ENCODE peak calls at places on chromosomes 5 and 9, in ten cellular contexts. F is PC-9; O is cardiac muscle cell; X is GM23338; R is CD4-positive, CD25-positive, alpha-beta regulatory T cell; I is heart right ventricle; M is psoas muscle; K is A673; Y is transverse colon; N is prostate gland. Q is an unnamed sample.

GRCh38 chr5:97842687-97843086 is 659.6 kb upstream of the RIOK2 start:
- DNase-seq in F (no peak), O (no peak), X (no peak), R (no peak), I (no peak), M (no peak), K (no peak), Y (no peak), N (no peak), Q (no peak)

GRCh38 chr5:55885359-55885758 is 34.2 kb downstream of the IL31RA start:
- DNase-seq in F (no peak), O (no peak), X (no peak), R (no peak), I (no peak), M (no peak), K (no peak), Y (no peak), N (no peak), Q (no peak)

GRCh38 chr5:76379316-76379715 is 23.8 kb upstream of the IQGAP2 start:
- DNase-seq in F (no peak), O (no peak), X (no peak), R (no peak), I (no peak), M (no peak), K (no peak), Y (no peak), N (no peak), Q (no peak)

GRCh38 chr5:69477170-69477569 is 15.4 kb upstream of the OCLN start:
- DNase-seq in F (no peak), O (no peak), X (no peak), R (no peak), I (no peak), M (no peak), K (no peak), Y (no peak), N (no peak), Q (no peak)

GRCh38 chr5:122089096-122089495 is 11.0 kb upstream of the LOX start:
- DNase-seq in F (no peak), O (no peak), X (no peak), R (no peak), I (no peak), M (no peak), K (peak; percentile 78), Y (no peak), N (no peak), Q (no peak)

GRCh38 chr5:83570916-83571315 is 99.4 kb downstream of the VCAN start:
- DNase-seq in F (no peak), O (no peak), X (no peak), R (no peak), I (no peak), M (no peak), K (no peak), Y (no peak), N (no peak), Q (no peak)

GRCh38 chr9:113564804-113565237 is 101.3 kb downstream of the RGS3 start:
- DNase-seq in F (peak; percentile 74), O (peak; percentile 66), X (peak; percentile 78), R (no peak), I (peak; percentile 73), M (peak; percentile 63), K (peak; percentile 62), Y (peak; percentile 82), N (peak; percentile 61), Q (peak; percentile 79)

GRCh38 chr5:128007939-128008338 is 75.6 kb upstream of the SLC12A2 start:
- DNase-seq in F (no peak), O (no peak), X (no peak), R (no peak), I (no peak), M (no peak), K (no peak), Y (no peak), N (no peak), Q (no peak)

GRCh38 chr9:109779711-109780452 is at the start of gene PALM2AKAP2:
- DNase-seq in F (peak; percentile 76), O (peak; percentile 91), X (peak; percentile 85), R (no peak), I (peak; percentile 81), M (peak; percentile 74), K (peak; percentile 65), Y (peak; percentile 41), N (peak; percentile 24), Q (no peak)

GRCh38 chr9:98637381-98637780 is 71.4 kb downstream of the GABBR2 start:
- DNase-seq in F (no peak), O (no peak), X (no peak), R (no peak), I (no peak), M (no peak), K (no peak), Y (no peak), N (no peak), Q (no peak)

DNA sequence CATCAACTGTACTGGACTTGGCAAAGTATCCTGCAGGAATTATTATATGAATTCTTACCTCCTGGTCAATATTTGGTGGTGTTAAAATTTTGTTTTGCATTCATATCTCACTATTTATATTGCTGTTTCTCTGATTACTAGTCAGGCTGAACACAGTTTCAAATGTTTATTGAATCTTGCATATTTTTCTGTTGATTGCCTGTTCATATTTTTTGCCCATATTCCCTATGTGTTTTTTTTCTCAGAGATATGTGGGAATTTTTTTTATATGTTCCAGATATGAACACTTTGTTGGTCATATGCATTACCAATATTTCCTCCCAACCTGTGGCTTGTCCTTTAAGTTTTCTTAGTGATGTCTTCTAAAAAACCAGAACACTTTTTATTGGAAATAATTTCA is 148.9 kb upstream of the GRHPR start:
- DNase-seq in F (no peak), O (no peak), X (no peak), R (no peak), I (no peak), M (no peak), K (no peak), Y (no peak), N (no peak), Q (no peak)
- H3K36me3 ChIP-seq in F (no peaks in the 10 kb centered on the region), O (no peaks in the 10 kb centered on the region), X (no peaks in the 10 kb centered on the region), R (no peaks in the 10 kb centered on the region), I (no peaks in the 10 kb centered on the region), M (no peaks in the 10 kb centered on the region), K (no peaks in the 10 kb centered on the region), Y (no peaks in the 10 kb centered on the region), N (no peaks in the 10 kb centered on the region), Q (no peaks in the 10 kb centered on the region)

GRCh38 chr9:89812556-89813181 is 207.9 kb downstream of the GADD45G start:
- DNase-seq in F (no peak), O (no peak), X (no peak), R (no peak), I (no peak), M (no peak), K (no peak), Y (no peak), N (no peak), Q (peak; percentile 50)

GRCh38 chr9:89810434-89810833 is 205.6 kb downstream of the GADD45G start:
- DNase-seq in F (no peak), O (no peak), X (no peak), R (no peak), I (no peak), M (no peak), K (peak; percentile 77), Y (no peak), N (no peak), Q (no peak)

GRCh38 chr9:89811356-89811755 is 206.5 kb downstream of the GADD45G start:
- DNase-seq in F (no peak), O (no peak), X (no peak), R (no peak), I (no peak), M (no peak), K (no peak), Y (no peak), N (no peak), Q (no peak)

GRCh38 chr9:89813482-89813881 is 208.7 kb downstream of the GADD45G start:
- DNase-seq in F (no peak), O (no peak), X (no peak), R (no peak), I (no peak), M (no peak), K (no peak), Y (no peak), N (no peak), Q (peak; percentile 43)

GRCh38 chr9:89811896-89812450 is 207.2 kb downstream of the GADD45G start:
- DNase-seq in F (no peak), O (no peak), X (no peak), R (no peak), I (no peak), M (no peak), K (no peak), Y (no peak), N (no peak), Q (no peak)
- H3K4me3 ChIP-seq in F (no peak overlapping the region), O (no peak overlapping the region), X (no peak overlapping the region), R (no peak overlapping the region), I (no peak overlapping the region), M (no peak overlapping the region), K (no peak overlapping the region), Y (no peak overlapping the region), N (no peak overlapping the region), Q (no peak overlapping the region)

DNA sequence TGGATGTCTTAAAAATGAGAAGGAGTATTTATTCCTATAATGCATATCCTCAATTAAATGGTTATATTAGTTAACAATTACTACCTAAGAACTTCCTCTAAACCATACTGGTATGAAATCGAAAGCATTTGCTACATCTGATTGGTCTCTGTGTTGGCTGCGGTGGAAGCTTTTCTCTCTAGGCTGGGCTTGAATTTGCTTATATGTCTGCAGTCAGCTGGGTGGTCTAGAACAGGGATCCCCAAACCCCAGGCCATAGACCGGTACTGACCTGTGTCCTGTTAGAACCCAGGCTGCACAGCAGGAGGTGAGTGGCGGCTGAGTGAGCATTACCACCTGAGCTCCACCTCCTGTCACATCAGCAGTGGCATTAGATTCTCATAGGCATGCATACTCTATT is 112.3 kb downstream of the TLE4 start:
- DNase-seq in F (no peak), O (no peak), X (no peak), R (no peak), I (no peak), M (no peak), K (no peak), Y (no peak), N (no peak), Q (no peak)
- H3K4me1 ChIP-seq in F (no peaks in the 10 kb centered on the region), O (peaks cover 5% of the 10 kb centered on the region), X (no peaks in the 10 kb centered on the region), R (no peaks in the 10 kb centered on the region), I (peaks cover 32% of the 10 kb centered on the region), M (peaks cover 31% of the 10 kb centered on the region), K (no peaks in the 10 kb centered on the region), Y (peaks cover 18% of the 10 kb centered on the region), N (no peaks in the 10 kb centered on the region), Q (no peaks in the 10 kb centered on the region)

DNA sequence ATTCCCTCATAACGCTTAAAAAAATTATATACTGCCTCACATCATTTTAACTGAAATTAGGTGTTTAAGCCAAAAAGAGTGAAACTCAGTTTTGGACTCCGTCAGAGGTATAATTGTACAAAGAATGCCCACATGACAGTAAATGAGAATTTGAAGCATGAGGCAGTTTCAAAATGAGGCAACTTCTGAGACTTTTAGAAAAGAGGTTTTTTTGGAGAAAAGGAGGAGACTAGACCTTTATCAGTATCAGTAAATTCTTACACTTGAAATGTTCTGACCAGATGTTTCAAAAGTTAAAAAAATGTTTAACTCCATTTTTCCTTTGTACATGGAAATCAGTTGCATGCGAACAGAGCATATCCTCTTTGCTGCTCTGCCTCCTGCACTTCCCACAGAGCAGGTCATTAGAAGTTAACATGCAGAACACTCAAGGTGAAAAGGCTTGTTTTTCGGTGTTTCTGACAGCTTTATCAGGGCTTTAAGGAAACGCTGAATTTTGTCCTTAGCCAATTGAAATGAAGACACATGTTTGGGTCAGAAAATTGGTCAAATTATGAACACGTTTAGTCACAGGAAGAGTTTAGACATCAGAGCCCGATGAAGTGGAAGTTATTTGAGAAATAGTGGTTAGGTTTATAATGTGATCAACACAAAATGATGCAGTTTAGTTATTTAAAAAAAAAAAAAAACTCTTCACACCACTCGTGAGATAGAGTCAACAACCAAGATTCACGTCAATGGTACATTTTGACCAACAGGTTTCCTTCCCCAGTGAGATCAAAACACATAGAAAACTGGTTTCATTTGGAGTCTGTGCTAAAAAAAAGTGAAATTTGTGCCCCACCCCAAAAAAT is 59.5 kb downstream of the PIK3R1 start:
- DNase-seq in F (no peak), O (no peak), X (no peak), R (peak; percentile 76), I (no peak), M (no peak), K (no peak), Y (no peak), N (no peak), Q (no peak)
- H3K36me3 ChIP-seq in F (no peaks in the 10 kb centered on the region), O (no peaks in the 10 kb centered on the region), X (peaks cover 1% of the 10 kb centered on the region), R (peaks cover 16% of the 10 kb centered on the region), I (no peaks in the 10 kb centered on the region), M (peaks cover 64% of the 10 kb centered on the region), K (peaks cover 33% of the 10 kb centered on the region), Y (peaks cover 32% of the 10 kb centered on the region), N (peaks cover 4% of the 10 kb centered on the region), Q (peaks cover 58% of the 10 kb centered on the region)